ENCODE peak calls at places on chromosomes 4 and X, in seven cellular contexts. S is activated naive CD4-positive, alpha-beta T cell treated with anti-CD3 and anti-CD28 coated beads for 36 hours; Y is amniotic stem cell; U is heart left ventricle; O is uterus; Q is HEK293T; P is amygdala. F is an unnamed sample.

GRCh38 chr4:6594826-6595355 is 19.9 kb downstream of the MAN2B2 start:
- DNase-seq in S (no peak), Y (no peak), U (no peak), O (no peak), Q (no peak), P (no peak), F (no peak)

GRCh38 chr4:92021203-92021602 is 282.6 kb upstream of the GRID2 start:
- DNase-seq in S (no peak), Y (no peak), U (no peak), O (no peak), Q (no peak), P (no peak), F (no peak)

GRCh38 chr4:76198411-76199237 is 15.0 kb downstream of the SCARB2 start:
- DNase-seq in S (peak), Y (no peak), U (peak), O (peak), Q (peak), P (no peak), F (peak)

GRCh38 chr4:118955515-118955914 is 66.9 kb downstream of the SYNPO2 start:
- DNase-seq in S (no peak), Y (no peak), U (no peak), O (no peak), Q (no peak), P (no peak), F (no peak)

GRCh38 chrX:2385224-2385623 is 115.6 kb downstream of the DHRSX start:
- DNase-seq in S (no peak), Y (no peak), U (no peak), O (no peak), Q (no peak), P (no peak), F (no peak)

GRCh38 chrX:150205011-150205410 is 158.1 kb upstream of the MAMLD1 start:
- DNase-seq in S (no peak), Y (no peak), U (no peak), O (no peak), Q (no peak), P (no peak), F (no peak)

GRCh38 chrX:27728291-27728690 is 79.5 kb upstream of the MAGEB10 start:
- DNase-seq in S (no peak), Y (no peak), U (no peak), O (no peak), Q (no peak), P (no peak), F (no peak)

GRCh38 chr4:132557660-132558059 is 591.4 kb upstream of the PCDH10 start:
- DNase-seq in S (no peak), Y (no peak), U (no peak), O (no peak), Q (no peak), P (no peak), F (no peak)

GRCh38 chr4:113433536-113434246 is 327.8 kb downstream of the CAMK2D start:
- DNase-seq in S (no peak), Y (no peak), U (no peak), O (no peak), Q (no peak), P (no peak), F (no peak)

GRCh38 chr4:88318751-88319350 is 34.5 kb upstream of the PPM1K start:
- DNase-seq in S (no peak), Y (no peak), U (no peak), O (no peak), Q (no peak), P (no peak), F (no peak)